ENCODE peak calls at places on chromosome 10, in ten cellular contexts. T, O, V, Z, E, Q, K, L, U and D are unnamed samples.

GRCh38 chr10:47079177-47079580 is 168.0 kb downstream of the PTPN20 start:
- DNase-seq in T (peak; percentile 88), O (no peak), V (peak; percentile 7), Z (no peak), E (no peak), Q (peak; percentile 36), K (no peak), L (no peak), U (no peak), D (no peak)

GRCh38 chr10:91284486-91285090 is 64.1 kb downstream of the PCGF5 start:
- DNase-seq in T (no peak), O (no peak), V (no peak), Z (no peak), E (no peak), Q (no peak), K (no peak), L (no peak), U (no peak), D (no peak)

GRCh38 chr10:113965077-113965476 is 78.6 kb upstream of the ADRB1 start:
- DNase-seq in T (no peak), O (no peak), V (no peak), Z (no peak), E (no peak), Q (peak; percentile 82), K (no peak), L (no peak), U (no peak), D (no peak)

GRCh38 chr10:94423627-94424026 is 21.3 kb downstream of the TBC1D12 start:
- DNase-seq in T (no peak), O (no peak), V (no peak), Z (no peak), E (no peak), Q (no peak), K (no peak), L (no peak), U (no peak), D (no peak)

GRCh38 chr10:63219749-63220148 is 86.6 kb downstream of the NRBF2 start:
- DNase-seq in T (no peak), O (no peak), V (no peak), Z (no peak), E (no peak), Q (peak; percentile 36), K (no peak), L (no peak), U (no peak), D (no peak)

GRCh38 chr10:91409869-91410637 is at the start of gene HECTD2:
- DNase-seq in T (peak; percentile 81), O (no peak), V (peak; percentile 92), Z (peak; percentile 80), E (peak; percentile 94), Q (peak; percentile 88), K (peak; percentile 84), L (peak; percentile 71), U (peak; percentile 93), D (peak; percentile 92)

GRCh38 chr10:86345296-86346168 is 21.1 kb downstream of the GRID1 start:
- DNase-seq in T (no peak), O (no peak), V (peak; percentile 63), Z (peak; percentile 72), E (peak; percentile 45), Q (no peak), K (peak; percentile 24), L (no peak), U (peak; percentile 82), D (no peak)

GRCh38 chr10:78972160-78972946 is 96.4 kb upstream of the ZMIZ1 start:
- DNase-seq in T (no peak), O (no peak), V (peak; percentile 76), Z (peak; percentile 67), E (peak; percentile 97), Q (peak; percentile 22), K (no peak), L (peak; percentile 50), U (peak; percentile 78), D (no peak)

GRCh38 chr10:114042895-114043531 is 653 bp upstream of the ADRB1 start:
- DNase-seq in T (no peak), O (no peak), V (peak; percentile 82), Z (peak; percentile 35), E (peak; percentile 75), Q (peak; percentile 88), K (no peak), L (no peak), U (peak; percentile 82), D (peak; percentile 62)

DNA sequence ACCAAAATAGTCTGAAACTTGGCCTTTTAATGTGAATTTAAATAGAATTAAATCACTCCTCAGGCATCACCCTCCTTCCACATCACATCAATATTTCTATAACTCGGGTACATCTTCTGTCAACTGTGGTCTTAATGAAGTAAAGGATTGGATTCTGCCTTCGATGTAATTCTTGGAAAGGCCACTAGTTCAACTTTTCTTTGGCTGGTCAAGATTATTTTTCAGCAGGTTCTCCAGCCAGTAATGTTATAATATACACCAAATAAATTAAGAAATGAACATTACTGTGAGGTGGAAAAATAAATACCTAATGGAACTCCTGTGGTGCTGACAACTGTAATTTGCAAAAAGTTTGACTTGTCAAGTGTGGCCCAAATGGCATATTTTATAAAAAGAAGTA is 9.7 kb upstream of the SLC16A9 start:
- DNase-seq in T (no peak), O (no peak), V (no peak), Z (no peak), E (no peak), Q (no peak), K (no peak), L (no peak), U (no peak), D (no peak)
- TF ChIP-seq CTCF in T (peak; percentile 14), O (no peak), V (peak; percentile 63), Z (no peak), E (no peak), Q (peak; percentile 13), K (peak; percentile 44), L (peak; percentile 44), U (no peak), D (no peak)

DNA sequence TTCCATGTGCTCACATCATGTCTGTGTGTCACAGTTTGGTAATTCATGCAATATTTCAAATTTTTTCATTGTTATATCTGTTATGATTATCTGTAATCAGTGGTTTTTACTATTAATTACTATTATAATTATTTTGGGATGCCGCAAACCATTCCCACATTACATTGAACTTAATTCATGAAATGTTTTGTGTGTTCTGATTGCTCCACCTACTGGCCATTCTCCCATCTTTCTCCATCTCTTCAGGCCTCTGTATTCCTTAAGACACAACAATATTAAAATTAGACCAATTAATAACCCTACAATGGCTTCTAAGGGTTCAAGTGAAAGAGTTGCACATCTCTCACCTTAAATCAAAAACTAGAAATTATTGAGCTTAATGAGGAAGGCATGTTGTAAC is 398.5 kb downstream of the PCDH15 start:
- DNase-seq in T (peak; percentile 21), O (no peak), V (peak; percentile 50), Z (peak; percentile 37), E (no peak), Q (peak; percentile 42), K (peak; percentile 12), L (no peak), U (no peak), D (no peak)
- TF ChIP-seq CTCF in T (peak; percentile 57), O (no peak), V (peak; percentile 84), Z (peak; percentile 67), E (peak; percentile 34), Q (peak; percentile 28), K (peak; percentile 73), L (peak; percentile 73), U (peak; percentile 35), D (peak; percentile 16)

GRCh38 chr10:33241351-33241750 is 93.1 kb downstream of the NRP1 start:
- DNase-seq in T (no peak), O (no peak), V (no peak), Z (no peak), E (no peak), Q (no peak), K (no peak), L (no peak), U (no peak), D (no peak)
- TF ChIP-seq CTCF in T (no peak), O (no peak), V (no peak), Z (no peak), E (no peak), Q (no peak), K (no peak), L (no peak), U (no peak), D (no peak)

GRCh38 chr10:115141254-115141653 is 48.1 kb downstream of the ATRNL1 start:
- DNase-seq in T (peak; percentile 25), O (no peak), V (no peak), Z (no peak), E (no peak), Q (peak; percentile 26), K (no peak), L (no peak), U (no peak), D (no peak)
- TF ChIP-seq CTCF in T (peak; percentile 50), O (peak; percentile 12), V (peak; percentile 73), Z (no peak), E (peak; percentile 6), Q (peak; percentile 48), K (peak; percentile 50), L (peak; percentile 69), U (peak; percentile 34), D (no peak)